ENCODE peak calls at places on chromosomes 2 and 18, in eight cellular contexts. L is GM23248; E is lung; Q is CD8-positive, alpha-beta memory T cell; H is cardiac fibroblast; U is AG09309; Y is upper lobe of right lung; Z is mucosa of descending colon. X is an unnamed sample.
A peak's percentile ranks its signal among the peaks of the same experiment; 100 is the strongest.

GRCh38 chr2:105294844-105295481 is 34.6 kb downstream of the TGFBRAP1 start:
- DNase-seq in Z (peak; percentile 44), H (peak; percentile 80), U (peak; percentile 44), L (peak; percentile 77), Y (no peak), Q (no peak), E (no peak), X (peak; percentile 48)

GRCh38 chr18:7370375-7370774 is 139.5 kb downstream of the LRRC30 start:
- DNase-seq in U (no peak), E (no peak), Z (peak; percentile 7), Q (no peak), L (no peak), H (peak; percentile 40), Y (no peak), X (no peak)

GRCh38 chr2:32135409-32135808 is 30.3 kb upstream of the SLC30A6 start:
- DNase-seq in Q (no peak), Z (peak; percentile 9), L (peak; percentile 87), U (peak; percentile 42), E (no peak), H (peak; percentile 67), Y (peak; percentile 33), X (peak; percentile 8)

GRCh38 chr2:239278361-239278760 is 122.5 kb downstream of the HDAC4 start:
- DNase-seq in Y (peak; percentile 10), L (no peak), U (no peak), Q (no peak), E (no peak), Z (no peak), H (no peak), X (no peak)

GRCh38 chr18:9803698-9804516 is 81.9 kb upstream of the TXNDC2 start:
- DNase-seq in H (peak; percentile 43), E (no peak), Z (peak; percentile 47), U (no peak), Y (no peak), L (peak; percentile 22), Q (no peak), X (no peak)

GRCh38 chr18:69784840-69785239 is 162.8 kb downstream of the CD226 start:
- DNase-seq in H (no peak), U (no peak), Z (no peak), L (no peak), Y (no peak), E (no peak), Q (no peak), X (no peak)

GRCh38 chr2:120825370-120826259 is 89.9 kb downstream of the GLI2 start:
- DNase-seq in E (peak; percentile 45), Q (no peak), L (peak; percentile 84), Z (peak; percentile 24), U (no peak), H (peak; percentile 78), Y (peak; percentile 73), X (peak; percentile 70)

GRCh38 chr18:35876243-35876642 is 96.2 kb upstream of the RMP24 start:
- DNase-seq in E (no peak), L (no peak), Z (no peak), Q (no peak), Y (no peak), H (no peak), U (no peak), X (no peak)

GRCh38 chr18:22683196-22683676 is 249.9 kb upstream of the RBBP8 start:
- DNase-seq in H (peak; percentile 78), L (peak; percentile 68), E (peak; percentile 62), Q (no peak), Z (peak; percentile 99), U (peak; percentile 79), Y (no peak), X (peak; percentile 89)

GRCh38 chr2:38444247-38444646 is 67.2 kb upstream of the ATL2 start:
- DNase-seq in H (no peak), Y (no peak), Q (no peak), U (no peak), L (peak; percentile 50), E (no peak), Z (no peak), X (no peak)

DNA sequence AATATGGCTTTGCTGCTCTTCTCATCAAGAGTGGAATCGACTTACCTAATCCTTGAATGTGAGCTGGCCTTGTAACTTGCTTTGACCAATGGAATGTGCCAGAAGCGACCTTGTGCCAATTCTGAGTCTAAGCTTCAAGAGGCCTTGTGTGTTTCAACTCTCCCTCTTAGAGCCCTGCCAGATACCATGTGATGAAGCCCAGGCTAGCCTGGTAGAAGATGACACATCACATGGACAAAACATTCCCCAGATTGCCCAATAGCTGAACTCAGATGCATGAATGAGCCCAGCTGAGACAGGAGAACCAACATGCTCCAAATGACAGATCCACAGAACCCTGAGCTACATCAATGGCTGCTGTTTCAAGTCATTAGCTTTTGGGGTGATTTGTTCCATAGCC is 4.2 kb upstream of the KLHL14 start:
- DNase-seq in L (peak; percentile 15), Y (no peak), H (no peak), U (no peak), Z (no peak), Q (no peak), E (no peak), X (peak; percentile 2)
- H3K4me3 ChIP-seq in L (no peak overlapping the region), Y (no peak overlapping the region), H (no peak overlapping the region), U (no peak overlapping the region), Z (no peak overlapping the region), Q (no peak overlapping the region), E (no peak overlapping the region), X (no peak overlapping the region)

GRCh38 chr2:224945134-224945533 is 97.1 kb downstream of the DOCK10 start:
- DNase-seq in Q (no peak), L (no peak), E (no peak), Z (no peak), U (no peak), H (peak; percentile 20), Y (no peak), X (no peak)
- H3K4me3 ChIP-seq in Q (peak overlapping the region; percentile 65), L (no peak overlapping the region), E (no peak overlapping the region), Z (no peak overlapping the region), U (no peak overlapping the region), H (no peak overlapping the region), Y (peak overlapping the region; percentile 34), X (no peak overlapping the region)

DNA sequence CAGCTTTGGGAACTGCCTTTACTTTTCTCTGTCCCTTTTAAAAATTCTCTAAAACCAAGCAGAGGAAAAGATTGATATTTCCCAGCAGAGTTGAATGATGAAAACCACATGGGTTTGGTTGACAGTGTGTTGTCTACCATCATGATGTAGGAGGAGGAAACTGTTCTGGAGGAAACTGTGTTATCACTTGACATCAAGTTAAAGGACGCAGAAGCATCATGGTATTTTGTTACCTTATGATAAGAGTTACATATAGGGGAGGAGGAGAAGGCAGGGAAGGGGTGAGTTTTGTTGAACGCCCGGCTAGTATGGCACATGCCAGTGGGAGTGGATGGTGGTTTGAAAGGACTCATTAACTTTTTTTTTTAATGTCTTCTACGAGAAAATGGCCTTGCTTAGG is 886 bp downstream of the TMEM17 start:
- DNase-seq in U (no peak), H (no peak), L (no peak), Q (no peak), Y (no peak), Z (no peak), E (no peak), X (no peak)
- H3K4me3 ChIP-seq in U (peak overlapping the region; percentile 84), H (no peak overlapping the region), L (peak overlapping the region; percentile 80), Q (no peak overlapping the region), Y (peak overlapping the region; percentile 69), Z (no peak overlapping the region), E (no peak overlapping the region), X (peak overlapping the region; percentile 63)

GRCh38 chr2:8249191-8249590 is 432.7 kb upstream of the ID2 start:
- DNase-seq in Z (no peak), Q (no peak), U (no peak), L (peak; percentile 45), H (no peak), Y (no peak), E (no peak), X (no peak)
- H3K4me3 ChIP-seq in Z (no peak overlapping the region), Q (no peak overlapping the region), U (no peak overlapping the region), L (peak overlapping the region; percentile 45), H (no peak overlapping the region), Y (no peak overlapping the region), E (no peak overlapping the region), X (no peak overlapping the region)

GRCh38 chr2:55112229-55113016 is 62.2 kb upstream of the RTN4 start:
- DNase-seq in H (peak; percentile 82), Z (peak; percentile 56), L (peak; percentile 87), Y (peak; percentile 69), E (no peak), U (no peak), Q (no peak), X (peak; percentile 91)
- H3K4me3 ChIP-seq in H (no peak overlapping the region), Z (no peak overlapping the region), L (peak overlapping the region; percentile 35), Y (no peak overlapping the region), E (no peak overlapping the region), U (no peak overlapping the region), Q (no peak overlapping the region), X (peak overlapping the region; percentile 20)